ENCODE peak calls at places on chromosomes 5 and 9, in six cellular contexts. One of them, this sample, is unnamed.

GRCh38 chr9:137657606-137658005 is 38.8 kb downstream of the EHMT1 start:
- DNase-seq in astrocyte: no peak
- DNase-seq in body of pancreas: no peak
- DNase-seq in SK-N-SH: no peak
- DNase-seq in colonic mucosa: no peak
- DNase-seq in IMR-90: no peak
- DNase-seq in this sample: no peak

GRCh38 chr5:160434022-160434531 is 12.4 kb downstream of the PTTG1 start:
- DNase-seq in SK-N-SH: no peak
- DNase-seq in astrocyte: peak
- DNase-seq in body of pancreas: peak
- DNase-seq in colonic mucosa: no peak
- DNase-seq in IMR-90: no peak
- DNase-seq in this sample: no peak

GRCh38 chr9:14298607-14299022 is 15.3 kb downstream of the NFIB start:
- DNase-seq in SK-N-SH: no peak
- DNase-seq in IMR-90: no peak
- DNase-seq in colonic mucosa: no peak
- DNase-seq in astrocyte: no peak
- DNase-seq in body of pancreas: no peak
- DNase-seq in this sample: no peak

GRCh38 chr5:175745212-175745611 is 87.3 kb downstream of the HRH2 start:
- DNase-seq in SK-N-SH: no peak
- DNase-seq in colonic mucosa: no peak
- DNase-seq in IMR-90: no peak
- DNase-seq in body of pancreas: no peak
- DNase-seq in astrocyte: no peak
- DNase-seq in this sample: no peak

GRCh38 chr9:25205285-25205684 is 473.0 kb downstream of the TUSC1 start:
- DNase-seq in colonic mucosa: no peak
- DNase-seq in SK-N-SH: no peak
- DNase-seq in body of pancreas: no peak
- DNase-seq in astrocyte: no peak
- DNase-seq in IMR-90: no peak
- DNase-seq in this sample: no peak

GRCh38 chr5:41122459-41122858 is 51.3 kb upstream of the MROH2B start:
- DNase-seq in astrocyte: no peak
- DNase-seq in SK-N-SH: no peak
- DNase-seq in colonic mucosa: no peak
- DNase-seq in IMR-90: no peak
- DNase-seq in body of pancreas: no peak
- DNase-seq in this sample: no peak

GRCh38 chr9:110573305-110573704 is 6.2 kb downstream of the SVEP1 start:
- DNase-seq in astrocyte: no peak
- DNase-seq in body of pancreas: no peak
- DNase-seq in SK-N-SH: no peak
- DNase-seq in colonic mucosa: no peak
- DNase-seq in IMR-90: no peak
- DNase-seq in this sample: peak

GRCh38 chr9:69768716-69769115 is 8.9 kb upstream of the PTAR1 start:
- DNase-seq in astrocyte: peak
- DNase-seq in colonic mucosa: no peak
- DNase-seq in SK-N-SH: no peak
- DNase-seq in body of pancreas: no peak
- DNase-seq in IMR-90: peak
- DNase-seq in this sample: peak

GRCh38 chr5:128163991-128164390 is 80.4 kb downstream of the SLC12A2 start:
- DNase-seq in IMR-90: peak
- DNase-seq in astrocyte: peak
- DNase-seq in SK-N-SH: no peak
- DNase-seq in body of pancreas: no peak
- DNase-seq in colonic mucosa: no peak
- DNase-seq in this sample: peak

GRCh38 chr5:122842016-122842580 is 3.3 kb upstream of the SNX24 start:
- DNase-seq in astrocyte: no peak
- DNase-seq in IMR-90: no peak
- DNase-seq in body of pancreas: no peak
- DNase-seq in SK-N-SH: no peak
- DNase-seq in colonic mucosa: no peak
- DNase-seq in this sample: no peak

GRCh38 chr9:111178361-111179043 is 140.2 kb upstream of the LPAR1 start:
- DNase-seq in body of pancreas: no peak
- DNase-seq in IMR-90: peak
- DNase-seq in SK-N-SH: no peak
- DNase-seq in colonic mucosa: no peak
- DNase-seq in astrocyte: peak
- DNase-seq in this sample: peak

GRCh38 chr9:77523891-77524290 is 124.2 kb downstream of the GNA14 start:
- DNase-seq in body of pancreas: no peak
- DNase-seq in IMR-90: no peak
- DNase-seq in SK-N-SH: no peak
- DNase-seq in colonic mucosa: no peak
- DNase-seq in astrocyte: no peak
- DNase-seq in this sample: no peak

GRCh38 chr9:116594552-116594951 is 92.6 kb upstream of the TRIM32 start:
- DNase-seq in IMR-90: peak
- DNase-seq in colonic mucosa: no peak
- DNase-seq in astrocyte: peak
- DNase-seq in SK-N-SH: no peak
- DNase-seq in body of pancreas: no peak
- DNase-seq in this sample: peak

GRCh38 chr5:172412724-172413260 is 41.5 kb downstream of the SH3PXD2B start:
- DNase-seq in body of pancreas: peak
- DNase-seq in IMR-90: peak
- DNase-seq in astrocyte: peak
- DNase-seq in SK-N-SH: peak
- DNase-seq in colonic mucosa: peak
- DNase-seq in this sample: peak

GRCh38 chr5:127518319-127518621 is 830 bp downstream of the PRRC1 start:
- DNase-seq in IMR-90: peak
- DNase-seq in astrocyte: peak
- DNase-seq in SK-N-SH: no peak
- DNase-seq in colonic mucosa: no peak
- DNase-seq in body of pancreas: no peak
- DNase-seq in this sample: no peak

GRCh38 chr9:130933114-130934046 is 5.7 kb downstream of the FIBCD1 start:
- DNase-seq in colonic mucosa: no peak
- DNase-seq in body of pancreas: no peak
- DNase-seq in astrocyte: peak
- DNase-seq in IMR-90: peak
- DNase-seq in SK-N-SH: no peak
- DNase-seq in this sample: peak

GRCh38 chr9:16180546-16180945 is 627.7 kb downstream of the CCDC171 start:
- DNase-seq in body of pancreas: no peak
- DNase-seq in colonic mucosa: no peak
- DNase-seq in astrocyte: peak
- DNase-seq in IMR-90: peak
- DNase-seq in SK-N-SH: no peak
- DNase-seq in this sample: no peak

GRCh38 chr9:38132956-38133355 is 63.9 kb upstream of the SHB start:
- DNase-seq in colonic mucosa: no peak
- DNase-seq in SK-N-SH: no peak
- DNase-seq in astrocyte: no peak
- DNase-seq in IMR-90: no peak
- DNase-seq in body of pancreas: no peak
- DNase-seq in this sample: no peak

GRCh38 chr9:123395276-123396006 is 39.4 kb downstream of the CRB2 start:
- DNase-seq in IMR-90: no peak
- DNase-seq in body of pancreas: no peak
- DNase-seq in astrocyte: no peak
- DNase-seq in colonic mucosa: no peak
- DNase-seq in SK-N-SH: peak
- DNase-seq in this sample: no peak

GRCh38 chr9:100355561-100355960 is 2.8 kb upstream of the TEX10 start:
- DNase-seq in SK-N-SH: no peak
- DNase-seq in body of pancreas: no peak
- DNase-seq in colonic mucosa: no peak
- DNase-seq in astrocyte: no peak
- DNase-seq in IMR-90: no peak
- DNase-seq in this sample: no peak

GRCh38 chr9:76445976-76446375 is 13.0 kb upstream of the GCNT1 start:
- DNase-seq in astrocyte: no peak
- DNase-seq in colonic mucosa: no peak
- DNase-seq in IMR-90: no peak
- DNase-seq in SK-N-SH: no peak
- DNase-seq in body of pancreas: no peak
- DNase-seq in this sample: no peak

GRCh38 chr5:93022770-93023169 is 558.2 kb downstream of the NR2F1-AS1 start:
- DNase-seq in IMR-90: peak
- DNase-seq in colonic mucosa: no peak
- DNase-seq in astrocyte: peak
- DNase-seq in SK-N-SH: no peak
- DNase-seq in body of pancreas: no peak
- DNase-seq in this sample: no peak

GRCh38 chr9:16985559-16986348 is 115.3 kb upstream of the BNC2 start:
- DNase-seq in body of pancreas: no peak
- DNase-seq in astrocyte: peak
- DNase-seq in SK-N-SH: no peak
- DNase-seq in colonic mucosa: no peak
- DNase-seq in IMR-90: peak
- DNase-seq in this sample: peak

GRCh38 chr9:113505963-113506624 is 42.6 kb downstream of the RGS3 start:
- DNase-seq in body of pancreas: no peak
- DNase-seq in IMR-90: no peak
- DNase-seq in astrocyte: no peak
- DNase-seq in SK-N-SH: no peak
- DNase-seq in colonic mucosa: no peak
- DNase-seq in this sample: no peak

GRCh38 chr9:113507256-113507655 is 43.7 kb downstream of the RGS3 start:
- DNase-seq in SK-N-SH: no peak
- DNase-seq in colonic mucosa: no peak
- DNase-seq in IMR-90: no peak
- DNase-seq in body of pancreas: no peak
- DNase-seq in astrocyte: no peak
- DNase-seq in this sample: no peak

GRCh38 chr9:113511047-113511521 is 47.6 kb downstream of the RGS3 start:
- DNase-seq in body of pancreas: peak
- DNase-seq in IMR-90: no peak
- DNase-seq in astrocyte: no peak
- DNase-seq in colonic mucosa: peak
- DNase-seq in SK-N-SH: peak
- DNase-seq in this sample: no peak

GRCh38 chr9:113509463-113509862 is 45.9 kb downstream of the RGS3 start:
- DNase-seq in colonic mucosa: no peak
- DNase-seq in astrocyte: peak
- DNase-seq in body of pancreas: no peak
- DNase-seq in IMR-90: peak
- DNase-seq in SK-N-SH: no peak
- DNase-seq in this sample: peak

GRCh38 chr9:113508111-113508749 is 44.7 kb downstream of the RGS3 start:
- DNase-seq in astrocyte: no peak
- DNase-seq in colonic mucosa: peak
- DNase-seq in body of pancreas: peak
- DNase-seq in IMR-90: no peak
- DNase-seq in SK-N-SH: no peak
- DNase-seq in this sample: no peak
- TF ChIP-seq CTCF in astrocyte: no peak
- TF ChIP-seq CTCF in colonic mucosa: peak
- TF ChIP-seq CTCF in body of pancreas: peak
- TF ChIP-seq CTCF in IMR-90: peak
- TF ChIP-seq CTCF in SK-N-SH: peak
- TF ChIP-seq CTCF in this sample: no peak

GRCh38 chr5:131282235-131282634 is 18.4 kb downstream of the CDC42SE2 start:
- DNase-seq in IMR-90: no peak
- DNase-seq in astrocyte: no peak
- DNase-seq in body of pancreas: no peak
- DNase-seq in SK-N-SH: no peak
- DNase-seq in colonic mucosa: no peak
- DNase-seq in this sample: no peak

GRCh38 chr5:131281133-131281867 is 17.4 kb downstream of the CDC42SE2 start:
- DNase-seq in IMR-90: peak
- DNase-seq in colonic mucosa: no peak
- DNase-seq in astrocyte: no peak
- DNase-seq in SK-N-SH: no peak
- DNase-seq in body of pancreas: no peak
- DNase-seq in this sample: no peak

GRCh38 chr5:131281868-131282234 is 18.0 kb downstream of the CDC42SE2 start:
- DNase-seq in colonic mucosa: no peak
- DNase-seq in SK-N-SH: no peak
- DNase-seq in IMR-90: no peak
- DNase-seq in body of pancreas: no peak
- DNase-seq in astrocyte: no peak
- DNase-seq in this sample: no peak

GRCh38 chr5:131279209-131279608 is 15.4 kb downstream of the CDC42SE2 start:
- DNase-seq in body of pancreas: no peak
- DNase-seq in SK-N-SH: no peak
- DNase-seq in astrocyte: no peak
- DNase-seq in IMR-90: no peak
- DNase-seq in colonic mucosa: no peak
- DNase-seq in this sample: no peak

GRCh38 chr5:131280417-131280816 is 16.6 kb downstream of the CDC42SE2 start:
- DNase-seq in astrocyte: no peak
- DNase-seq in colonic mucosa: no peak
- DNase-seq in SK-N-SH: no peak
- DNase-seq in body of pancreas: no peak
- DNase-seq in IMR-90: no peak
- DNase-seq in this sample: no peak
- H3K4me3 ChIP-seq in astrocyte: no peak
- H3K4me3 ChIP-seq in colonic mucosa: no peak
- H3K4me3 ChIP-seq in SK-N-SH: no peak
- H3K4me3 ChIP-seq in body of pancreas: no peak
- H3K4me3 ChIP-seq in IMR-90: no peak
- H3K4me3 ChIP-seq in this sample: no peak

GRCh38 chr5:174724484-174725260 is at the start of gene MSX2:
- DNase-seq in colonic mucosa: peak
- DNase-seq in body of pancreas: peak
- DNase-seq in IMR-90: peak
- DNase-seq in astrocyte: peak
- DNase-seq in SK-N-SH: peak
- DNase-seq in this sample: peak
- TF ChIP-seq CTCF in colonic mucosa: no peak
- TF ChIP-seq CTCF in body of pancreas: no peak
- TF ChIP-seq CTCF in IMR-90: no peak
- TF ChIP-seq CTCF in astrocyte: no peak
- TF ChIP-seq CTCF in SK-N-SH: no peak
- TF ChIP-seq CTCF in this sample: no peak

DNA sequence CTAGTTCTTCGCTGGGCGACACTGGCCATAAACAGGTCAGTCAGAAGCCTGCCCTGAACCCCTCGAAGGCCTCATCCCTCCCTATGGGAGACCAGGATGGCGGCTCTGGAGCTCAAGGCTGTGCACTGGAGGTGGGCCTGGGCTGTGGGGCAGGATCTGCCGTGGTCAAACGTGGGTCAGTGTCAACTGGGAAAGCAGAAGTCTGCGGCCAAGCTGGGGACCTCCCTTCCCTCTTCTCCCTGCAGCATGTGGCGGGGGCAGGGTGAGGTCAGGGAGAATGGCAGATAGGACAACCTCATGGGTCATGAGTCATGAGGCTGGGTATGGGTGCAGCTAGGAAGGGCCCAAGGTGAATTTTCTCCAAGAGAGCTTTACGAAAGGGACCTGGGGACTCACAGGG is 132.9 kb downstream of the RXRA start:
- DNase-seq in body of pancreas: no peak
- DNase-seq in colonic mucosa: no peak
- DNase-seq in SK-N-SH: no peak
- DNase-seq in astrocyte: no peak
- DNase-seq in IMR-90: no peak
- DNase-seq in this sample: no peak
- H3K4me3 ChIP-seq in body of pancreas: no peak
- H3K4me3 ChIP-seq in colonic mucosa: no peak
- H3K4me3 ChIP-seq in SK-N-SH: no peak
- H3K4me3 ChIP-seq in astrocyte: no peak
- H3K4me3 ChIP-seq in IMR-90: no peak
- H3K4me3 ChIP-seq in this sample: no peak